ENCODE peak calls at places on chromosomes 7 and 10, in six cellular contexts. G, O, F, Q, E and Y are unnamed samples.

GRCh38 chr10:26557641-26558014 is 119.5 kb downstream of the APBB1IP start:
- DNase-seq in O (no peak), Q (peak; percentile 67), F (no peak), G (no peak), E (no peak), Y (no peak)

GRCh38 chr10:114874827-114875541 is 53.4 kb downstream of the FHIP2A start:
- DNase-seq in G (peak; percentile 24), F (peak; percentile 16), O (peak; percentile 28), E (no peak), Q (peak; percentile 60), Y (no peak)

GRCh38 chr7:128929201-128929808 is 8.4 kb upstream of the IRF5 start:
- DNase-seq in G (no peak), E (no peak), O (no peak), F (no peak), Q (no peak), Y (no peak)

GRCh38 chr10:121291376-121291775 is 306.9 kb downstream of the FGFR2 start:
- DNase-seq in E (no peak), Q (no peak), G (no peak), F (no peak), O (no peak), Y (no peak)

GRCh38 chr7:106153891-106154449 is 41.9 kb upstream of the SYPL1 start:
- DNase-seq in O (peak; percentile 82), Q (peak; percentile 86), G (peak; percentile 80), F (peak; percentile 27), E (peak; percentile 90), Y (peak; percentile 55)

GRCh38 chr10:13862541-13863233 is 275.9 kb downstream of the PRPF18 start:
- DNase-seq in O (no peak), Q (peak; percentile 27), E (no peak), F (no peak), G (no peak), Y (no peak)

GRCh38 chr10:70887804-70888800 is at the start of gene PCBD1:
- DNase-seq in O (peak; percentile 78), Q (peak; percentile 63), E (peak; percentile 4), G (peak; percentile 77), F (no peak), Y (peak; percentile 71)

GRCh38 chr7:31734456-31734855 is 47.4 kb downstream of the PPP1R17 start:
- DNase-seq in Q (peak; percentile 15), E (no peak), G (no peak), O (no peak), F (no peak), Y (no peak)

GRCh38 chr7:568031-568680 is 48.5 kb upstream of the PDGFA start:
- DNase-seq in F (no peak), O (no peak), E (no peak), Q (no peak), G (no peak), Y (no peak)

GRCh38 chr10:97335995-97336394 is 1.5 kb upstream of the FRAT2 start:
- DNase-seq in O (no peak), Q (no peak), E (no peak), G (no peak), F (no peak), Y (no peak)

GRCh38 chr10:79380918-79381775 is 33.9 kb downstream of the PPIF start:
- DNase-seq in Q (no peak), G (peak; percentile 12), E (no peak), O (no peak), F (no peak), Y (no peak)

GRCh38 chr7:106277976-106278375 is 6.8 kb downstream of the NAMPT start:
- DNase-seq in Q (peak; percentile 44), O (no peak), G (no peak), E (no peak), F (no peak), Y (no peak)

GRCh38 chr10:76311752-76312699 is 880.6 kb downstream of the LRMDA start:
- DNase-seq in Q (peak; percentile 51), F (peak; percentile 11), G (no peak), O (peak; percentile 27), E (peak; percentile 21), Y (no peak)

GRCh38 chr10:122164028-122164601 is 107.0 kb upstream of the BTBD16 start:
- DNase-seq in E (no peak), G (no peak), O (no peak), Q (no peak), F (no peak), Y (no peak)

GRCh38 chr7:123615344-123615743 is 13.7 kb downstream of the ASB15 start:
- DNase-seq in Q (peak; percentile 93), G (no peak), F (no peak), O (no peak), E (no peak), Y (no peak)